ENCODE peak calls at places on chromosomes 1 and 21, in four cellular contexts. B is retinal pigment epithelial cell; O is endodermal cell; N is CD8-positive, alpha-beta T cell. H is an unnamed sample.

GRCh38 chr1:23670709-23671108 is 20.9 kb upstream of the RPL11 start:
- DNase-seq in B (no peak), O (no peak), N (no peak), H (no peak)

GRCh38 chr1:152347116-152347728 is 12.6 kb downstream of the FLG2 start:
- DNase-seq in B (no peak), O (peak; percentile 65), N (peak; percentile 26), H (no peak)

GRCh38 chr1:205351984-205352713 is 4.6 kb downstream of the KLHDC8A start:
- DNase-seq in B (no peak), O (peak; percentile 84), N (no peak), H (no peak)

GRCh38 chr1:156852414-156852874 is 6.5 kb downstream of the INSRR start:
- DNase-seq in B (no peak), O (no peak), N (no peak), H (no peak)

GRCh38 chr1:88998716-88999115 is 6.3 kb upstream of the KYAT3 start:
- DNase-seq in B (no peak), O (no peak), N (no peak), H (no peak)

GRCh38 chr1:15680614-15681345 is 3.3 kb upstream of the PLEKHM2 start:
- DNase-seq in B (peak; percentile 95), O (no peak), N (no peak), H (no peak)

GRCh38 chr1:8017495-8018310 is 8.4 kb downstream of the ERRFI1 start:
- DNase-seq in B (peak; percentile 65), O (no peak), N (no peak), H (no peak)

GRCh38 chr1:156874572-156874971 is 13.9 kb downstream of the NTRK1 start:
- DNase-seq in B (no peak), O (no peak), N (no peak), H (no peak)

GRCh38 chr1:64687725-64688285 is 57.1 kb upstream of the RAVER2 start:
- DNase-seq in B (no peak), O (no peak), N (no peak), H (no peak)

GRCh38 chr1:218463194-218464156 is 118.3 kb downstream of the TGFB2 start:
- DNase-seq in B (no peak), O (no peak), N (no peak), H (no peak)

GRCh38 chr1:20634594-20635084 is 1.4 kb downstream of the PINK1 start:
- DNase-seq in B (no peak), O (peak; percentile 85), N (peak; percentile 44), H (no peak)

GRCh38 chr1:75198761-75199160 is 64.6 kb downstream of the LHX8 start:
- DNase-seq in B (no peak), O (no peak), N (no peak), H (no peak)

GRCh38 chr1:178612261-178612660 is 99.4 kb downstream of the TEX35 start:
- DNase-seq in B (no peak), O (no peak), N (no peak), H (no peak)

GRCh38 chr1:24968941-24969585 is 39.0 kb upstream of the RUNX3 start:
- DNase-seq in B (no peak), O (no peak), N (peak; percentile 9), H (no peak)

GRCh38 chr1:167428418-167428817 is 89.9 kb downstream of the CD247 start:
- DNase-seq in B (no peak), O (no peak), N (no peak), H (no peak)

GRCh38 chr21:20445971-20446370 is 552.2 kb upstream of the NCAM2 start:
- DNase-seq in B (no peak), O (no peak), N (no peak), H (no peak)

DNA sequence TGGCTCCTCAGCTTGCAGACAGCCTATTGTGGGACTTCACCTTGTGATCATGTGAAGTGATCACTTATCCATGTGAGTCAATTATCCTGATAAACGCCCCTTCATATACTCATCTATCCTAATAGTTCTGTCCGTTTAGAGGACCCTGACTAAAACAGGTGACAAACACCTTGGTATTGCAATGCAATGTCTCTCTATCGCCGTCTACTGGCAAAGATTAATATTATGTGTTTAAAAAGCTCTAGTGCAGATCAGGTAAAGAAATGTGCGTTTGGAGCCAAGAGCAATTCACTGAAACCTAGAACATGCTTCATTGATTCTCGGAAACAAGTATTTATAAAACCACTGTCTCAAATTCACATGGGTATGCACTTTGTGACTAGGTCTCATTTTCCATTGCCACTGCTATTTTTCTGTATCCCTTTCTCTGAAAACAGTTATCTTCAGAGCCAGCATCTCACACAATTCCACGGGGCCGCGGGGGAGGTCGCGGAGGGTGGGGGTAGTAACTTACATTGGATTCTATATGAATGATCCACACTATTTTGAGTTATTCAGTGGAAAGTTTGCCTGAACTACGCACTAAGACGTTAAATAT is 554.6 kb upstream of the NCAM2 start:
- DNase-seq in B (no peak), O (peak; percentile 47), N (no peak), H (no peak)
- TF ChIP-seq CTCF in B (peak; percentile 44), O (peak; percentile 91), N (no peak), H (no peak)

DNA sequence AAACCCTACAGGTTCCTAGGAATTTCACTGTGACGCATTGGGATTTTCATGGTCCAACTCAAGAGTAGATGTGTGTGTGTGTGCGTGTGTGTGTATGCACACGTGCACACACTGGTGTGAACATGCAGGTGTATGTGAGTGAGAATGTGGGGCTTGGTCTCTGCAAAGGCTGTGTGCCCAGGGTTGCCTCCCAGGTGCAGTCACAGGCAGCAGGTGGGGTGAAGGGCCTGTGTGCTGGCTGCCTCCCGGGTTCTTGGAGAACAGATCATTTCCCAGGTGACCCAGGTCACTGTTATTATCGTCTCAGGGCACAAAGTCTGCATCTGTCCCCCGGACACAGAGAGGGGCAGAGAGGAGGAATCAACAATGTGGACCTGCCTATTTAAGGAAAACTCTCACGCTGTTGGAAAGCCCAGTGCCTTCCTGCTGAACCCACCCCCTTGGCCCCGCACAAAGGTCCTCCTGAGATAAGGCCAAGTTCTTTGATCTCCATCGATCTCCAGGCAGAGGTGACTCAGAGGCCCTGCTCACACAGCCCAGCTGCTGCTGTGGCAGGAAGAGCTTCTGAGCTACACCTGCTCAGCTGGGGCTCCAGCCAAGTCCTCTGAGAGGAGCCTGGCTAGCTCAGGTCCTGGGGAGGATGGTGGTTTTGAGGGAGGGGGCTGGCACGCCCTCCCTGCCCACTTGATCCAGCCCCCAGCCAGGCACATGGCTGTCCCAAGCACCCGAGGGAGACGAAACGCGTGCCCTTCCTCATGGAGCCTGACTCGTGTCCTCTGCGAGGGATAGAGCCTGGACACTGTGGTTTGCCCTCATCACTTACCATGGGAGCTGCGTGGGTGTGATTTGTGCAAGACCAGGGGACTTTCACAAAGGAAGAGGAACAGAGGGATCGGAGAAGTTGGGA is 134.0 kb upstream of the ARHGEF16 start:
- DNase-seq in B (no peak), O (peak; percentile 72), N (no peak), H (no peak)
- TF ChIP-seq CTCF in B (no peak), O (peak; percentile 22), N (no peak), H (no peak)

DNA sequence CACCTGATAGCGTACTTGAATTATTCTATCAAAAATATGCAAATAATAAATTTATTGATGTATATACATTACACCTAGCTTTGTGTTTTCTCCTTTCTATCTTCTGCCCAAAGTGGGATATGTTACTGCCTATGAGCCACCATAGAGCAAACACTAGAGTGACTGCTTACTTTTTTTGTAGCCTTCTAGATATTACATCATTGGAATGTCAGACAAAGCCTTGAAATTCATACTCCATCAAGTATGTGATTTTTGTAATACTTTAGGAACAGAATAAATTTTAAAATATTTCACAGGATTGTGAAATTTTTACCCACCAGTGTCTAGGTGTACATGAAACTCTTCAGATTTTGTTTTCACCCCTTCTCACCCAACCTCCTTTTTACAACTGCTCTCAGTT is 787.6 kb downstream of the USP25 start:
- DNase-seq in B (peak; percentile 15), O (no peak), N (no peak), H (no peak)
- TF ChIP-seq CTCF in B (no peak), O (no peak), N (no peak), H (no peak)

GRCh38 chr1:226436472-226436854 is 28.6 kb upstream of the PARP1 start:
- DNase-seq in B (no peak), O (no peak), N (no peak), H (no peak)
- TF ChIP-seq CTCF in B (no peak), O (no peak), N (no peak), H (no peak)

GRCh38 chr1:212109713-212110112 is 74.2 kb downstream of the DTL start:
- DNase-seq in B (no peak), O (no peak), N (no peak), H (no peak)

GRCh38 chr1:212108187-212108586 is 72.6 kb downstream of the DTL start:
- DNase-seq in B (no peak), O (no peak), N (no peak), H (no peak)

GRCh38 chr1:212107481-212107880 is 71.9 kb downstream of the DTL start:
- DNase-seq in B (no peak), O (no peak), N (no peak), H (no peak)

GRCh38 chr1:212108981-212109380 is 73.4 kb downstream of the DTL start:
- DNase-seq in B (no peak), O (no peak), N (no peak), H (no peak)

DNA sequence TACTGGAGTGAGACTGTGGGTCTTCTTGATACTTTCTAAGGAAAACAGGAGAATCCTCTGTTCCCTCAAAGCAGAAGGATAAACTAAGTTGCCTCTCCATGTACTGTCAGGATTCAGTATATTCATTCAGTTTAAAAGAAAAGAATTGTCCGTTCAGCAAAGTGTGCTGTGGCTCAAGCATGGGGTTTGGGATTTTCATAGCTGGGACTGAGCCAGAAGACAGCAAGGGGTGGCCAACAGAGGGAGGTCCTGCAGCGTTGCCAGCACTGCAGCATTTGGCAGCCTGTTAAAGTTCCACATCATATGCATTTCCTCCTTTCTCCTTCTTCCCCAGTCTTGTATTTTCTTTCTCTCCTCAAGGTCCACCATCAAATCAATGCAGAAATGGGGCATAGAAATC is 75.1 kb downstream of the DTL start:
- DNase-seq in B (no peak), O (no peak), N (no peak), H (no peak)
- TF ChIP-seq CTCF in B (peak; percentile 58), O (peak; percentile 49), N (no peak), H (no peak)

DNA sequence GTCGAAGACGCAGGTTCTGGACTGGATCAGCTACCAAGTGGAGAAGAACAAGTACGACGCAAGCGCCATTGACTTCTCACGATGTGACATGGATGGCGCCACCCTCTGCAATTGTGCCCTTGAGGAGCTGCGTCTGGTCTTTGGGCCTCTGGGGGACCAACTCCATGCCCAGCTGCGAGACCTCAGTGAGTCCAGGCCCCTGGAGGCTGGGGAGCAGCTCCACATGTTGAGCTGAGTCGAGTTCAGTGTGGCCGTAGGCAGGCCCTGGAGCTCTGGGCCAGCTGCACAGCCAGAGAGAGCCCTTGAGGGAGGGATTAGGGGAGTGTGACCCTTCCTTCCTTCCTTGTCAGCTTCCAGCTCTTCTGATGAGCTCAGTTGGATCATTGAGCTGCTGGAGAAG is 1.6 kb downstream of the ELF3 start:
- DNase-seq in B (no peak), O (no peak), N (no peak), H (no peak)
- TF ChIP-seq CTCF in B (no peak), O (no peak), N (no peak), H (no peak)

H was measured in activated B cell treated with CpG ODN at 0.5 μM for 24 hours.